ENCODE peak calls at places on chromosomes 5 and 9, in ten cellular contexts. One of them, this sample, is unnamed.

GRCh38 chr9:115913666-115914065 is 239.9 kb upstream of the PAPPA start:
- DNase-seq in spleen: no peak
- DNase-seq in IMR-90: peak
- DNase-seq in NB4: no peak
- DNase-seq in ovary: no peak
- DNase-seq in suprapubic skin: no peak
- DNase-seq in GM12891: no peak
- DNase-seq in HepG2: no peak
- DNase-seq in H54: no peak
- DNase-seq in Peyer's patch: no peak
- DNase-seq in this sample: no peak

GRCh38 chr5:66144799-66145390 is 795 bp downstream of the SREK1 start:
- DNase-seq in H54: no peak
- DNase-seq in suprapubic skin: peak
- DNase-seq in ovary: no peak
- DNase-seq in HepG2: peak
- DNase-seq in IMR-90: no peak
- DNase-seq in NB4: peak
- DNase-seq in Peyer's patch: no peak
- DNase-seq in GM12891: peak
- DNase-seq in spleen: no peak
- DNase-seq in this sample: peak

GRCh38 chr9:77514886-77515711 is 133.0 kb downstream of the GNA14 start:
- DNase-seq in NB4: peak
- DNase-seq in spleen: no peak
- DNase-seq in HepG2: peak
- DNase-seq in IMR-90: no peak
- DNase-seq in ovary: no peak
- DNase-seq in H54: no peak
- DNase-seq in Peyer's patch: no peak
- DNase-seq in GM12891: no peak
- DNase-seq in suprapubic skin: no peak
- DNase-seq in this sample: no peak

GRCh38 chr5:112576298-112576925 is 157.3 kb upstream of the EPB41L4A start:
- DNase-seq in NB4: no peak
- DNase-seq in Peyer's patch: no peak
- DNase-seq in HepG2: no peak
- DNase-seq in IMR-90: no peak
- DNase-seq in H54: no peak
- DNase-seq in spleen: no peak
- DNase-seq in suprapubic skin: no peak
- DNase-seq in ovary: no peak
- DNase-seq in GM12891: no peak
- DNase-seq in this sample: no peak

GRCh38 chr5:80931423-80931822 is 28.7 kb upstream of the RASGRF2 start:
- DNase-seq in IMR-90: no peak
- DNase-seq in GM12891: no peak
- DNase-seq in HepG2: no peak
- DNase-seq in Peyer's patch: no peak
- DNase-seq in spleen: no peak
- DNase-seq in NB4: no peak
- DNase-seq in H54: no peak
- DNase-seq in ovary: no peak
- DNase-seq in suprapubic skin: no peak
- DNase-seq in this sample: no peak

GRCh38 chr9:13387668-13388124 is 108.2 kb upstream of the MPDZ start:
- DNase-seq in H54: no peak
- DNase-seq in suprapubic skin: no peak
- DNase-seq in Peyer's patch: no peak
- DNase-seq in IMR-90: no peak
- DNase-seq in ovary: no peak
- DNase-seq in HepG2: no peak
- DNase-seq in NB4: no peak
- DNase-seq in GM12891: no peak
- DNase-seq in spleen: no peak
- DNase-seq in this sample: no peak

GRCh38 chr5:123659006-123659405 is 147.0 kb downstream of the CSNK1G3 start:
- DNase-seq in NB4: no peak
- DNase-seq in H54: no peak
- DNase-seq in spleen: no peak
- DNase-seq in HepG2: no peak
- DNase-seq in IMR-90: no peak
- DNase-seq in Peyer's patch: no peak
- DNase-seq in suprapubic skin: no peak
- DNase-seq in ovary: no peak
- DNase-seq in GM12891: no peak
- DNase-seq in this sample: no peak

GRCh38 chr9:92432350-92432749 is 8.1 kb upstream of the OMD start:
- DNase-seq in NB4: no peak
- DNase-seq in GM12891: no peak
- DNase-seq in ovary: no peak
- DNase-seq in suprapubic skin: no peak
- DNase-seq in Peyer's patch: no peak
- DNase-seq in spleen: no peak
- DNase-seq in H54: no peak
- DNase-seq in IMR-90: no peak
- DNase-seq in HepG2: no peak
- DNase-seq in this sample: no peak

DNA sequence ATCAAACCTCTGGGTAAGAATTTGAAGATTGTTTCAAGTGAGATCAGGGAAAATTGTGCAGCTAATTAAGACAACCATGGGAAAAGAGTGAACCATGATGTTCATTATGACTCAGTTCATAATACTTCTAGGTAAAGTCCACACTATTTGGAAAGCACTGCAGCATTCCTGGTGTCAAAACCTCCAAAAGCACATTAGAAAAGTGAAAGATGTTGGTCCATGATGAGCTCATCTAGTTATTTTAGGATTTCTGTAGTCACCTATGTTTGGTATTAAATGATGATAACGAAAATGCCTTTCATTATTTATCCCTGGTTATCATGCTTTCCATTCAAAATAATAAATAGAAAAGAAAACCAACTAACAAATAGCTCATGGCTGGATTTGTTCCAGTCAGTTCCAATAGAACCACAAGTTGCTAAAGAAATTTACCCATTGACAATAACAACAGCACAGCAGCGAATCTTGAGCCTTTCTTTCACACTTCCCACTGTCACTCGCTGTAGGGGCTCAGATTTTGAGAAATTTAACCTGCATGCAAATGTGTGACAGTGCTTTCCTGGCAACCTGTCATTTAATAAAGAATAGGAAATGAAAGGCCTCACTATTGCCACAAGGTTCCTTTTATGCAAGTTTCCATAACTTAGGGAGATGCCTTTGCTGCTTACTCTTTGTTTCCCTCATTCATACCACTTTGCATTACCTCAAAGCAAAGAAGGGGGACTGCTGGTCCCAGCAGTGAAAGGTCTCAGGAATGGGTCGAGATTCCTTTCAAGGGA is 49.3 kb downstream of the PTCD2 start:
- DNase-seq in ovary: no peak
- DNase-seq in IMR-90: peak
- DNase-seq in GM12891: no peak
- DNase-seq in suprapubic skin: no peak
- DNase-seq in HepG2: no peak
- DNase-seq in NB4: no peak
- DNase-seq in H54: no peak
- DNase-seq in spleen: no peak
- DNase-seq in Peyer's patch: no peak
- DNase-seq in this sample: no peak
- TF ChIP-seq POLR2A in ovary: no peak
- TF ChIP-seq POLR2A in IMR-90: no peak
- TF ChIP-seq POLR2A in GM12891: no peak
- TF ChIP-seq POLR2A in suprapubic skin: no peak
- TF ChIP-seq POLR2A in HepG2: no peak
- TF ChIP-seq POLR2A in NB4: no peak
- TF ChIP-seq POLR2A in H54: no peak
- TF ChIP-seq POLR2A in spleen: no peak
- TF ChIP-seq POLR2A in Peyer's patch: no peak
- TF ChIP-seq POLR2A in this sample: no peak

DNA sequence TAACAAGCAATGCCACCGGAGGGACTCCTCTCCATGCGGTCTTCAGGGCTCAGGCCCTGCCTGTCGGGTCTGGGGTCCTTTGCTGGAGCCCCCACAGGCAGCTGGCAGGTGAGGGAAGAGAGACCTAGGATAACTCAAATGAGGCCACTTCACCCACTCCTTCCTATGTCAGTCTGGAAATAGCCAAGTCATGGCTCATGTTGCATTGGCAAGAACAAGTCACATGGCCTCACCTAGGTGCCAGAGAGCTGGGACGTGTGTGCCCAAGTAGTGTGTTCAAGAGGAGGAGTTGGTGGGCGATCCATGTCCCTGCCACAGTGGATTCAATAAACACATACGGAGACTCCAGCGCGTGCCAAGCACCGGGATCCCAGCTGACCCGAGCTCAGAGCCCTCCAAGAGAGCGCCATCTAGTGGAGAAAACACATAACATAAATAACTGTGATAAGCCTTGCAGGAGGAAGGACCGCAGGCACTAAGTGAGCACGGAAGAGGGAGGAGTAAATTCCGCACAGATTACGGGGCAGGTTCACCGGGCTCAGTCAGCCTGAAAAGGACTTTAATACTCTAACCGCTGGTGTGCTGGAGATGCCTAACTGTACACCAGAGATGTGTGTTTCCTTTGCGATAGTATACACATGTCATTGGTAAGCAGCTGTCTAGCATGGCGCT is 580.8 kb downstream of the CCDC171 start:
- DNase-seq in NB4: peak
- DNase-seq in GM12891: peak
- DNase-seq in H54: peak
- DNase-seq in spleen: no peak
- DNase-seq in IMR-90: peak
- DNase-seq in HepG2: peak
- DNase-seq in suprapubic skin: no peak
- DNase-seq in Peyer's patch: peak
- DNase-seq in ovary: peak
- DNase-seq in this sample: peak
- TF ChIP-seq POLR2A in NB4: no peak
- TF ChIP-seq POLR2A in GM12891: no peak
- TF ChIP-seq POLR2A in H54: no peak
- TF ChIP-seq POLR2A in spleen: no peak
- TF ChIP-seq POLR2A in IMR-90: no peak
- TF ChIP-seq POLR2A in HepG2: no peak
- TF ChIP-seq POLR2A in suprapubic skin: no peak
- TF ChIP-seq POLR2A in Peyer's patch: no peak
- TF ChIP-seq POLR2A in ovary: no peak
- TF ChIP-seq POLR2A in this sample: no peak

DNA sequence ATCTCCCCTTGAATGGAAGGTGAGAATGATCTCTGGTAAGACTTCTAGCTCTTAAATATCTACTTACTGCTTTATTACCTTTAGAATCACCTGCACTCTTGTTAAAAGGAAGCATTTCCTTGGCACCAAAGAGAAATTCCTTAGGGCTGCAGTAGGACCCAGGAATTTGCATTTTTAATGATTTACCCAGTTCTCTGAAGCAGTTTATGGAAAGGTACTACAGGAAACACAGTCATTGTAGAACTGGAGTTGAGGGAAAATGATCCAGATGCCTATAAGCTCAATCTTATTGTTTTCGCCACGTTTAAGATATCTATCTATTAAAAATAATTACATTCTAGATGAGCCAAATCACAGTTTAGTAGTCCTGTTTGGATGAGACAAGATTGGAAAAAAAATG is 9.5 kb upstream of the C9 start:
- DNase-seq in HepG2: no peak
- DNase-seq in Peyer's patch: no peak
- DNase-seq in H54: no peak
- DNase-seq in suprapubic skin: no peak
- DNase-seq in GM12891: no peak
- DNase-seq in ovary: no peak
- DNase-seq in IMR-90: no peak
- DNase-seq in spleen: no peak
- DNase-seq in NB4: no peak
- DNase-seq in this sample: no peak
- TF ChIP-seq POLR2A in HepG2: no peak
- TF ChIP-seq POLR2A in Peyer's patch: no peak
- TF ChIP-seq POLR2A in H54: no peak
- TF ChIP-seq POLR2A in suprapubic skin: no peak
- TF ChIP-seq POLR2A in GM12891: no peak
- TF ChIP-seq POLR2A in ovary: no peak
- TF ChIP-seq POLR2A in IMR-90: no peak
- TF ChIP-seq POLR2A in spleen: no peak
- TF ChIP-seq POLR2A in NB4: no peak
- TF ChIP-seq POLR2A in this sample: no peak

GRCh38 chr9:123316053-123316718 is 39.8 kb upstream of the CRB2 start:
- DNase-seq in GM12891: no peak
- DNase-seq in suprapubic skin: no peak
- DNase-seq in Peyer's patch: peak
- DNase-seq in IMR-90: no peak
- DNase-seq in H54: no peak
- DNase-seq in NB4: peak
- DNase-seq in ovary: no peak
- DNase-seq in HepG2: peak
- DNase-seq in spleen: peak
- DNase-seq in this sample: no peak

GRCh38 chr9:123318961-123319421 is 37.0 kb upstream of the CRB2 start:
- DNase-seq in GM12891: no peak
- DNase-seq in spleen: peak
- DNase-seq in ovary: no peak
- DNase-seq in suprapubic skin: no peak
- DNase-seq in H54: no peak
- DNase-seq in Peyer's patch: peak
- DNase-seq in NB4: no peak
- DNase-seq in HepG2: no peak
- DNase-seq in IMR-90: no peak
- DNase-seq in this sample: no peak

GRCh38 chr9:123319541-123320339 is 36.3 kb upstream of the CRB2 start:
- DNase-seq in Peyer's patch: peak
- DNase-seq in suprapubic skin: no peak
- DNase-seq in H54: no peak
- DNase-seq in ovary: no peak
- DNase-seq in HepG2: peak
- DNase-seq in GM12891: no peak
- DNase-seq in NB4: no peak
- DNase-seq in spleen: peak
- DNase-seq in IMR-90: no peak
- DNase-seq in this sample: no peak

GRCh38 chr9:123320814-123321213 is 35.2 kb upstream of the CRB2 start:
- DNase-seq in HepG2: no peak
- DNase-seq in H54: no peak
- DNase-seq in IMR-90: no peak
- DNase-seq in Peyer's patch: no peak
- DNase-seq in spleen: no peak
- DNase-seq in GM12891: no peak
- DNase-seq in ovary: no peak
- DNase-seq in suprapubic skin: no peak
- DNase-seq in NB4: no peak
- DNase-seq in this sample: no peak

DNA sequence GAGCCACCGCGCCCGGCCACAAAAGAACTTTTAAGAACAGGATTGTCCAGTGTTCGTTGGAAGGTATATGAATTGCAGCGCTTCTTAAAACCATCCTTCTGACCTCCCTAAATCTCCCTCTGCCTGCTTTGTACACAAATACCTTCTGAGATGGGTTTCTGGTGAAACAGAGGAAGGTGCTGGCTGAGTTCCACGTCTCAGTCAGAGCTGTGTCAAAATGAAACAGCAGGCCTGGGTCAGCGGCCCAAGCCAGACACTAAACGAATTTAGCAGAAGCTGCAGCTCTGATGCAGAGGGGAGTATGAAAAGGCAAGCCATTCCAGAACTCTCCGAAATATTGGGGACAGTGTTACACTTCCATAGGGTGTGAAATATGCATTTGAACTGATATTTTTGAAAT is 37.8 kb upstream of the CRB2 start:
- DNase-seq in NB4: no peak
- DNase-seq in suprapubic skin: no peak
- DNase-seq in IMR-90: no peak
- DNase-seq in ovary: no peak
- DNase-seq in HepG2: no peak
- DNase-seq in spleen: peak
- DNase-seq in H54: no peak
- DNase-seq in GM12891: peak
- DNase-seq in Peyer's patch: peak
- DNase-seq in this sample: no peak
- TF ChIP-seq POLR2A in NB4: no peak
- TF ChIP-seq POLR2A in suprapubic skin: no peak
- TF ChIP-seq POLR2A in IMR-90: no peak
- TF ChIP-seq POLR2A in ovary: no peak
- TF ChIP-seq POLR2A in HepG2: no peak
- TF ChIP-seq POLR2A in spleen: no peak
- TF ChIP-seq POLR2A in H54: no peak
- TF ChIP-seq POLR2A in GM12891: no peak
- TF ChIP-seq POLR2A in Peyer's patch: no peak
- TF ChIP-seq POLR2A in this sample: no peak

This sample was measured in erythroblast.